ENCODE peak calls at places on chromosomes 2 and 18, in seven cellular contexts. Q is T-helper 9 cell, O is NCI-H2171 treated with DMSO at 0.1 percent for 48 hours, U is GM12878, W is left ventricle myocardium superior, G is NCI-H460, B is A549. Y is an unnamed sample.
A peak's percentile ranks its signal among the peaks of the same experiment; 100 is the strongest.

GRCh38 chr2:142716463-142717242 is 160.8 kb upstream of the KYNU start:
- DNase-seq in Q (no peak), O (no peak), U (no peak), W (no peak), G (peak; percentile 75), B (no peak), Y (no peak)

GRCh38 chr2:197307933-197308521 is 2.6 kb downstream of the ANKRD44 start:
- DNase-seq in Q (no peak), O (no peak), U (no peak), W (peak; percentile 28), G (no peak), B (no peak), Y (no peak)

GRCh38 chr2:16055848-16056580 is 115.7 kb downstream of the MYCN start:
- DNase-seq in Q (no peak), O (no peak), U (peak; percentile 58), W (no peak), G (no peak), B (no peak), Y (no peak)

GRCh38 chr2:72038524-72038923 is 109.1 kb downstream of the CYP26B1 start:
- DNase-seq in Q (no peak), O (no peak), U (no peak), W (no peak), G (no peak), B (no peak), Y (no peak)

GRCh38 chr2:60550151-60550983 is 3.1 kb downstream of the BCL11A start:
- DNase-seq in Q (no peak), O (peak; percentile 87), U (no peak), W (peak; percentile 73), G (peak; percentile 78), B (peak; percentile 65), Y (peak; percentile 80)

GRCh38 chr18:61896767-61897166 is 4.0 kb upstream of the RNF152 start:
- DNase-seq in Q (no peak), O (no peak), U (no peak), W (peak; percentile 46), G (no peak), B (no peak), Y (peak; percentile 15)

GRCh38 chr2:86372641-86373502 is 35.4 kb upstream of the REEP1 start:
- DNase-seq in Q (no peak), O (peak; percentile 50), U (no peak), W (no peak), G (peak; percentile 52), B (peak; percentile 43), Y (peak; percentile 48)

GRCh38 chr2:102442967-102443828 is 20.2 kb downstream of the IL18RAP start:
- DNase-seq in Q (peak; percentile 12), O (peak; percentile 1), U (no peak), W (no peak), G (peak; percentile 44), B (peak; percentile 13), Y (peak; percentile 37)

GRCh38 chr2:152369176-152369860 is 34.3 kb downstream of the FMNL2 start:
- DNase-seq in Q (no peak), O (no peak), U (no peak), W (no peak), G (peak; percentile 16), B (no peak), Y (no peak)

GRCh38 chr2:192026064-192026715 is 168.5 kb downstream of the TMEFF2 start:
- DNase-seq in Q (no peak), O (no peak), U (no peak), W (no peak), G (peak; percentile 36), B (no peak), Y (no peak)

GRCh38 chr18:48186084-48186798 is 222.9 kb downstream of the ZBTB7C start:
- DNase-seq in Q (no peak), O (no peak), U (no peak), W (no peak), G (no peak), B (no peak), Y (no peak)

GRCh38 chr2:226272435-226272834 is 527.2 kb downstream of the IRS1 start:
- DNase-seq in Q (no peak), O (no peak), U (no peak), W (no peak), G (no peak), B (no peak), Y (no peak)

Y was measured in RKO.